ENCODE peak calls at places on chromosomes 13 and 19, in four cellular contexts. Z is activated gamma-delta T cell treated with anti-CD3 and anti-CD28 coated beads, Interleukin-2, amount 50 U/mL, for 16 hours; O is SJSA1; M is EH. Y is an unnamed sample.
A peak's percentile ranks its signal among the peaks of the same experiment; 100 is the strongest.

GRCh38 chr19:52369463-52370340 is at the start of gene ZNF880:
- DNase-seq in M (peak; percentile 89), O (peak; percentile 79), Z (peak; percentile 84), Y (peak; percentile 90)

GRCh38 chr19:19526581-19527370 is 1.9 kb upstream of the YJEFN3 start:
- DNase-seq in M (no peak), O (no peak), Z (no peak), Y (no peak)

GRCh38 chr19:24166055-24166454 is 79.1 kb downstream of the ZNF254 start:
- DNase-seq in M (peak; percentile 7), O (no peak), Z (no peak), Y (no peak)

GRCh38 chr19:4587527-4587926 is 28.0 kb upstream of the SEMA6B start:
- DNase-seq in O (no peak), Z (no peak), M (no peak), Y (no peak)

GRCh38 chr19:6020166-6020967 is 42.4 kb upstream of the RANBP3 start:
- DNase-seq in O (no peak), M (peak; percentile 34), Z (no peak), Y (no peak)

GRCh38 chr19:43700368-43701015 is 15.4 kb upstream of the IRGC start:
- DNase-seq in O (no peak), Z (no peak), M (peak; percentile 83), Y (peak; percentile 16)

GRCh38 chr19:53455828-53456227 is 11.7 kb upstream of the ZNF813 start:
- DNase-seq in Z (no peak), M (no peak), O (no peak), Y (no peak)

GRCh38 chr13:45105895-45106294 is 14.4 kb upstream of the GTF2F2 start:
- DNase-seq in Z (no peak), O (no peak), M (peak; percentile 9), Y (no peak)

GRCh38 chr13:99314640-99315176 is 7.5 kb upstream of the GPR183 start:
- DNase-seq in M (peak; percentile 78), O (no peak), Z (peak; percentile 45), Y (no peak)

GRCh38 chr19:3029070-3029923 is at the start of gene TLE2:
- DNase-seq in M (no peak), Z (no peak), O (no peak), Y (no peak)

GRCh38 chr19:7927605-7928333 is 1.8 kb upstream of the CTXN1 start:
- DNase-seq in Z (no peak), O (no peak), M (no peak), Y (no peak)

GRCh38 chr13:42696191-42696590 is 85.2 kb upstream of the FAM216B start:
- DNase-seq in M (peak; percentile 74), O (peak; percentile 49), Z (no peak), Y (no peak)

GRCh38 chr13:41502021-41502420 is 44.7 kb downstream of the RGCC start:
- DNase-seq in Z (no peak), M (no peak), O (no peak), Y (no peak)

GRCh38 chr19:41864374-41864773 is 4.3 kb downstream of the RPS19 start:
- DNase-seq in O (no peak), M (no peak), Z (no peak), Y (no peak)

GRCh38 chr19:18460313-18460712 is 22.4 kb upstream of the ISYNA1 start:
- DNase-seq in M (peak; percentile 78), O (peak; percentile 65), Z (no peak), Y (no peak)

GRCh38 chr19:46495789-46496099 is at the start of gene PNMA8B:
- DNase-seq in M (no peak), Z (no peak), O (no peak), Y (no peak)

GRCh38 chr19:48596679-48597465 is 9.7 kb upstream of the SPACA4 start:
- DNase-seq in O (no peak), M (no peak), Z (no peak), Y (peak; percentile 39)

GRCh38 chr13:78309497-78310180 is 293.7 kb downstream of the POU4F1 start:
- DNase-seq in O (no peak), M (no peak), Z (no peak), Y (no peak)

Y was measured in immature natural killer cell.